ENCODE peak calls at places on chromosomes 6 and 20, in ten cellular contexts. K, B, J, Y, D, P, C, M, S and X are unnamed samples.

GRCh38 chr6:106084106-106084963 is 1.8 kb upstream of the PRDM1 start:
- DNase-seq in S (peak; percentile 61), B (peak; percentile 90), J (no peak), Y (peak; percentile 70), M (no peak), C (no peak), P (no peak), D (no peak), K (no peak), X (peak; percentile 42)

GRCh38 chr6:3287308-3287707 is 28.6 kb downstream of the PSMG4 start:
- DNase-seq in D (no peak), S (no peak), Y (no peak), B (no peak), J (no peak), C (no peak), P (no peak), K (no peak), M (no peak), X (no peak)

GRCh38 chr6:23526519-23526918 is 599.5 kb upstream of the NRSN1 start:
- DNase-seq in D (no peak), C (no peak), M (no peak), Y (no peak), P (no peak), B (no peak), K (no peak), J (no peak), S (no peak), X (no peak)

GRCh38 chr6:41689171-41690008 is 46.0 kb downstream of the TFEB start:
- DNase-seq in C (no peak), S (no peak), D (no peak), P (no peak), J (no peak), Y (no peak), K (no peak), M (no peak), B (peak; percentile 46), X (no peak)

GRCh38 chr6:28981833-28982475 is 23.2 kb downstream of the ZNF311 start:
- DNase-seq in K (peak; percentile 63), Y (peak; percentile 93), B (peak; percentile 90), C (peak; percentile 74), M (peak; percentile 81), J (peak; percentile 51), P (peak; percentile 72), D (peak; percentile 49), S (peak; percentile 79), X (peak; percentile 27)

GRCh38 chr20:48875914-48876240 is 45.6 kb upstream of the ARFGEF2 start:
- DNase-seq in J (no peak), D (no peak), K (no peak), B (peak; percentile 80), P (no peak), C (no peak), M (no peak), Y (no peak), S (no peak), X (no peak)

GRCh38 chr6:82270791-82271392 is 23.3 kb upstream of the IBTK start:
- DNase-seq in P (no peak), D (no peak), Y (peak; percentile 43), C (no peak), K (no peak), B (peak; percentile 71), J (no peak), S (no peak), M (peak; percentile 62), X (peak; percentile 49)

GRCh38 chr20:16424780-16425179 is 148.5 kb downstream of the KIF16B start:
- DNase-seq in Y (no peak), S (no peak), M (no peak), D (no peak), K (no peak), P (no peak), B (no peak), J (no peak), C (no peak), X (no peak)

GRCh38 chr6:27630727-27631613 is 158.1 kb upstream of the ZNF184 start:
- DNase-seq in J (peak; percentile 52), K (peak; percentile 72), S (peak; percentile 60), Y (peak; percentile 78), P (no peak), D (no peak), C (peak; percentile 5), B (peak; percentile 89), M (peak; percentile 70), X (peak; percentile 45)

GRCh38 chr20:16476032-16476431 is 97.2 kb downstream of the KIF16B start:
- DNase-seq in C (peak; percentile 8), K (no peak), M (peak; percentile 40), S (no peak), Y (peak; percentile 41), P (no peak), J (no peak), D (no peak), B (peak; percentile 55), X (peak; percentile 30)

GRCh38 chr20:4555188-4555893 is 166.4 kb upstream of the PRND start:
- DNase-seq in Y (no peak), K (no peak), C (no peak), J (no peak), S (no peak), M (no peak), D (no peak), B (peak; percentile 93), P (no peak), X (peak; percentile 44)

GRCh38 chr20:14991023-14991422 is 653.6 kb upstream of the FLRT3 start:
- DNase-seq in P (no peak), B (no peak), C (no peak), S (no peak), J (no peak), Y (no peak), K (no peak), M (no peak), D (no peak), X (peak; percentile 86)

GRCh38 chr6:43773050-43773956 is 3.3 kb downstream of the VEGFA start:
- DNase-seq in S (peak; percentile 77), B (peak; percentile 67), J (no peak), P (peak; percentile 54), K (peak; percentile 59), C (peak; percentile 52), Y (peak; percentile 72), M (peak; percentile 15), D (peak; percentile 16), X (peak; percentile 90)

GRCh38 chr20:54633374-54633773 is 158.0 kb downstream of the DOK5 start:
- DNase-seq in Y (no peak), K (no peak), C (no peak), B (no peak), M (no peak), J (no peak), S (no peak), P (no peak), D (no peak), X (no peak)

GRCh38 chr6:124823240-124824105 is 138.8 kb upstream of the RNF217 start:
- DNase-seq in M (no peak), B (no peak), S (no peak), C (no peak), J (no peak), P (no peak), D (no peak), K (no peak), Y (peak; percentile 36), X (no peak)

GRCh38 chr20:45970646-45971424 is 1.2 kb downstream of the ZNF335 start:
- DNase-seq in B (peak; percentile 49), C (no peak), D (peak; percentile 16), K (no peak), M (no peak), J (no peak), P (no peak), Y (no peak), S (peak; percentile 56), X (no peak)

GRCh38 chr20:62391165-62392076 is 4.5 kb downstream of the RPS21 start:
- DNase-seq in S (no peak), D (no peak), M (no peak), P (no peak), J (no peak), K (no peak), B (no peak), Y (no peak), C (no peak), X (no peak)